ENCODE peak calls at places on chromosomes 7 and 10, in eight cellular contexts. L is coronary artery, B is cardiac muscle cell, I is MCF 10A, W is HFFc6, E is sigmoid colon, U is H9, C is foreskin keratinocyte. Y is an unnamed sample.

GRCh38 chr10:29618341-29619171 is 16.2 kb downstream of the SVIL start:
- DNase-seq in L (no peak), B (peak), I (peak), W (no peak), E (peak), U (no peak), C (no peak), Y (no peak)

GRCh38 chr7:149743481-149743880 is 29.9 kb downstream of the ZNF467 start:
- DNase-seq in L (no peak), B (peak), I (no peak), W (no peak), E (no peak), U (no peak), C (no peak), Y (no peak)

GRCh38 chr7:50661345-50662058 is 96.3 kb upstream of the DDC start:
- DNase-seq in L (peak), B (no peak), I (no peak), W (no peak), E (no peak), U (no peak), C (no peak), Y (no peak)

GRCh38 chr10:33016988-33017387 is 59.0 kb upstream of the ITGB1 start:
- DNase-seq in L (no peak), B (no peak), I (no peak), W (no peak), E (no peak), U (no peak), C (no peak), Y (no peak)

GRCh38 chr10:128536259-128536658 is 410.0 kb upstream of the MKI67 start:
- DNase-seq in L (no peak), B (no peak), I (no peak), W (no peak), E (no peak), U (no peak), C (no peak), Y (no peak)

GRCh38 chr7:37000514-37000913 is 276.2 kb upstream of the AOAH start:
- DNase-seq in L (no peak), B (no peak), I (no peak), W (no peak), E (no peak), U (no peak), C (no peak), Y (no peak)

GRCh38 chr7:81871606-81872265 is 101.9 kb upstream of the HGF start:
- DNase-seq in L (no peak), B (peak), I (no peak), W (no peak), E (no peak), U (no peak), C (no peak), Y (no peak)

GRCh38 chr10:101225846-101226361 is 3.4 kb downstream of the LBX1 start:
- DNase-seq in L (no peak), B (no peak), I (no peak), W (no peak), E (no peak), U (no peak), C (no peak), Y (no peak)

GRCh38 chr7:151114151-151115090 is 28.1 kb downstream of the AGAP3 start:
- DNase-seq in L (no peak), B (peak), I (peak), W (no peak), E (no peak), U (peak), C (peak), Y (no peak)

GRCh38 chr10:36888925-36889573 is 236.3 kb upstream of the ANKRD30A start:
- DNase-seq in L (no peak), B (peak), I (peak), W (no peak), E (no peak), U (peak), C (peak), Y (no peak)

GRCh38 chr10:78457804-78458483 is 424.3 kb downstream of the RPS24 start:
- DNase-seq in L (no peak), B (peak), I (no peak), W (peak), E (peak), U (no peak), C (no peak), Y (no peak)

GRCh38 chr7:38169862-38170261 is 8.2 kb upstream of the STARD3NL start:
- DNase-seq in L (peak), B (peak), I (peak), W (peak), E (peak), U (no peak), C (no peak), Y (no peak)

GRCh38 chr7:106347229-106347833 is 62.5 kb upstream of the NAMPT start:
- DNase-seq in L (no peak), B (no peak), I (no peak), W (no peak), E (no peak), U (no peak), C (no peak), Y (no peak)

GRCh38 chr7:23687011-23687410 is 7.0 kb downstream of the FAM221A start:
- DNase-seq in L (no peak), B (no peak), I (no peak), W (no peak), E (no peak), U (no peak), C (no peak), Y (no peak)

GRCh38 chr7:55535637-55536016 is 36.7 kb downstream of the VOPP1 start:
- DNase-seq in L (no peak), B (no peak), I (no peak), W (no peak), E (no peak), U (no peak), C (no peak), Y (no peak)

GRCh38 chr10:3516626-3517255 is 268.3 kb downstream of the KLF6 start:
- DNase-seq in L (no peak), B (no peak), I (no peak), W (no peak), E (no peak), U (no peak), C (no peak), Y (no peak)

GRCh38 chr7:43792471-43792870 is 34.0 kb downstream of the BLVRA start:
- DNase-seq in L (no peak), B (no peak), I (no peak), W (no peak), E (no peak), U (no peak), C (no peak), Y (peak)

GRCh38 chr10:92688927-92689662 is 660 bp upstream of the HHEX start:
- DNase-seq in L (peak), B (peak), I (no peak), W (no peak), E (peak), U (peak), C (no peak), Y (no peak)

GRCh38 chr10:96673318-96674099 is 46.8 kb downstream of the PIK3AP1 start:
- DNase-seq in L (no peak), B (peak), I (no peak), W (no peak), E (no peak), U (no peak), C (no peak), Y (no peak)

GRCh38 chr10:76436367-76436766 is 1004.9 kb downstream of the LRMDA start:
- DNase-seq in L (no peak), B (no peak), I (no peak), W (no peak), E (no peak), U (no peak), C (no peak), Y (no peak)

GRCh38 chr10:60846173-60846572 is 67.9 kb downstream of the CDK1 start:
- DNase-seq in L (no peak), B (peak), I (peak), W (peak), E (no peak), U (no peak), C (peak), Y (no peak)

GRCh38 chr7:94913391-94913790 is 6.0 kb downstream of the PPP1R9A start:
- DNase-seq in L (no peak), B (no peak), I (no peak), W (no peak), E (no peak), U (no peak), C (no peak), Y (no peak)

GRCh38 chr10:128400564-128400963 is 274.3 kb upstream of the MKI67 start:
- DNase-seq in L (no peak), B (no peak), I (no peak), W (no peak), E (no peak), U (no peak), C (no peak), Y (no peak)

GRCh38 chr7:35991511-35992232 is 161.4 kb upstream of the EEPD1 start:
- DNase-seq in L (no peak), B (no peak), I (no peak), W (no peak), E (no peak), U (no peak), C (no peak), Y (no peak)

GRCh38 chr10:121722665-121723064 is 124.4 kb upstream of the FGFR2 start:
- DNase-seq in L (no peak), B (no peak), I (peak), W (peak), E (no peak), U (no peak), C (peak), Y (no peak)

GRCh38 chr10:112958275-112958995 is 8.4 kb downstream of the TCF7L2 start:
- DNase-seq in L (no peak), B (peak), I (peak), W (peak), E (no peak), U (no peak), C (no peak), Y (no peak)

GRCh38 chr10:31171402-31172120 is 139.9 kb upstream of the ZNF438 start:
- DNase-seq in L (no peak), B (no peak), I (no peak), W (no peak), E (no peak), U (no peak), C (no peak), Y (no peak)

GRCh38 chr7:44720301-44720700 is 28.3 kb upstream of the ZMIZ2 start:
- DNase-seq in L (no peak), B (no peak), I (no peak), W (no peak), E (no peak), U (no peak), C (no peak), Y (no peak)

GRCh38 chr10:93138113-93138870 is 64.6 kb downstream of the CYP26A1 start:
- DNase-seq in L (no peak), B (no peak), I (peak), W (no peak), E (no peak), U (no peak), C (peak), Y (no peak)

GRCh38 chr10:43209651-43210141 is 57.2 kb downstream of the RASGEF1A start:
- DNase-seq in L (no peak), B (no peak), I (no peak), W (no peak), E (peak), U (no peak), C (no peak), Y (no peak)

GRCh38 chr10:119246862-119247549 is 39.6 kb downstream of the GRK5 start:
- DNase-seq in L (peak), B (peak), I (peak), W (peak), E (no peak), U (no peak), C (no peak), Y (no peak)

GRCh38 chr10:26046073-26046684 is 112.2 kb downstream of the MYO3A start:
- DNase-seq in L (no peak), B (no peak), I (no peak), W (no peak), E (no peak), U (no peak), C (no peak), Y (no peak)

DNA sequence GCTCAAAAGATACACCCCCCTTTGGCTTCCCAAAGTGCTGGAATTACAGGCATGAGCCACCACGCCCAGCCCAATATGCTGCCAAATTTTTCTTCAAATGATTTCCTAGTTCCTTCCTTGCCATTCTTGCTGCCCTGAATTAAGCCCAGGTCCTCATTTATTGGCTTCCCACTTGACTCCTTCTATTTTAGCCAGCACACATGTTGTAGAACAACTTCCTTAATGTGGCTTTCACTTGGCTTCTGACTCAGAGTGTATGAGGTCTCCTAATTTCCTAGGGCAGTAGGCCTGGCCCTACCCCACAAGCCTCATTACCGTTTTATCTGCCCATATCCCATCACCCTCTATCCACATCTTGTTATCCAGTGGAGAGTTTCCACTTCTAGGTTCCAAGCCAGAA is 21.8 kb upstream of the HIPK2 start:
- DNase-seq in L (no peak), B (no peak), I (no peak), W (no peak), E (no peak), U (no peak), C (no peak), Y (no peak)
- TF ChIP-seq CTCF in L (no peak), B (no peak), I (no peak), W (no peak), E (no peak), U (no peak), C (no peak), Y (no peak)

DNA sequence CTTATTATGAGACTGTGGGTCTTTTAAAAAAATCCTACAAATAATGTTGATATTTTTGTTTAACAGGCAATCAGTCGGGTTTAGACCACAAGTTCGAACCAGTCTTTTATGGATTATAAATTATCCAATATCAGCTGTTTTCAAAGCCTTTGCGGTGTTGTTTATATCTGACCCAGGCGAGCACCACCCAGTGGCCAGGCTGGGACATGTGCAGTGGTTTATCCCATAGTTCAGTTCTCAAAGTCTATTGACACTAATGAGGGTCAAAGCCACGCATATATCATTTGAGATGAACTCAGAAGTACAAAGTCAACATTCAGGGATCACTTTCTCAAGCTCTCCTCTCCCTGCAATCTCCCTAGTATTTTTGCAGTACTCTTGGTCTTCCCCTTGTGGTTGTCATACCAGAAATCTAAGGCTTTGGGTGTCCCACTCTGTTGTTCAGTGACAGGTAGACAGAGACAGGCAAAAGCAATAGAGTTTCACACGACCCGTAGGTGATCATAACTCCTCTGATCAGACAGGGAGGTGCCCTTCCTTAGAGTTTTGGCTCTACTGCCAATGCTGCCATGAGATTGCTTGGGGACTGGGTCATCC is 117.4 kb upstream of the POM121L12 start:
- DNase-seq in L (no peak), B (no peak), I (peak), W (no peak), E (no peak), U (peak), C (no peak), Y (no peak)
- TF ChIP-seq CTCF in L (no peak), B (no peak), I (peak), W (peak), E (no peak), U (peak), C (no peak), Y (no peak)

GRCh38 chr7:18874875-18875274 is 242.6 kb downstream of the TWIST1 start:
- DNase-seq in L (no peak), B (peak), I (no peak), W (no peak), E (no peak), U (no peak), C (no peak), Y (no peak)

GRCh38 chr7:18877874-18878273 is 239.6 kb downstream of the TWIST1 start:
- DNase-seq in L (no peak), B (no peak), I (no peak), W (no peak), E (no peak), U (no peak), C (no peak), Y (no peak)

GRCh38 chr7:18872344-18872743 is 245.1 kb downstream of the TWIST1 start:
- DNase-seq in L (no peak), B (no peak), I (no peak), W (no peak), E (no peak), U (no peak), C (no peak), Y (no peak)

DNA sequence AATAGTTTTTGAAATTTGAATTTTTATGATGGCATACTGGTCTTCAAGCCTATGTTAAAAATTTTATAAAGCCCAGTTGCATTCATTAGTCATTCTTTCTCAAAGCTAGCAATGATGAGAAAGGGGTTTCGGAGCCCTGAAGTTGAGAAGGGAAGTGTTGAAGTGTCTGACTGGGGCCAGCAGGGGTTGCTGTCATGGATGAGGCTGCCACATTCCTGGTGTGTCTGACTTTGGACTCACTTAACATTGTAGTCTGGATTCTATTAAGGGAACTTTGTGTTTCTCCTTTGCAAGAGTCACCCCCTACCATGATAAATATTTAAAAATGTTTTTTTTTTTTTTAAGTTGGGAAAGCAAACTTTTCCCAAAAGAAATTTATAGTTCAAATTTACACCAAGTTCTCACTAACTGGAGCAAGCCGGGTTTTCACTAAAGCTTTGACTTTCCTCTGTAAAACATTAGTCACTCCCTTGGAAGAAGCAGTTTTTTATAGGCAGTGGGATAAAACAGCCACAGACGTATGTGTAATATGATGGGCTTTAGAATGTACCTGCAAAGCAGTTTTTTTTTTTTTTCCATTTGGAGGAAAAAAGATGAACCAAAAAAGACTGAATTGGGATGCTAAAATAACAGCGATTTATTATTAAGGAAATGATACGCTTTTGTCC is 243.6 kb downstream of the TWIST1 start:
- DNase-seq in L (no peak), B (peak), I (peak), W (peak), E (no peak), U (peak), C (no peak), Y (no peak)
- TF ChIP-seq CTCF in L (no peak), B (peak), I (peak), W (peak), E (no peak), U (peak), C (peak), Y (peak)

GRCh38 chr7:116246357-116246756 is 36.0 kb downstream of the TES start:
- DNase-seq in L (no peak), B (no peak), I (no peak), W (no peak), E (no peak), U (no peak), C (no peak), Y (no peak)

GRCh38 chr7:116251675-116252074 is 41.3 kb downstream of the TES start:
- DNase-seq in L (no peak), B (no peak), I (no peak), W (no peak), E (no peak), U (no peak), C (no peak), Y (no peak)

GRCh38 chr7:116252249-116252648 is 41.9 kb downstream of the TES start:
- DNase-seq in L (no peak), B (no peak), I (no peak), W (no peak), E (no peak), U (no peak), C (no peak), Y (no peak)

GRCh38 chr7:116249969-116250553 is 39.7 kb downstream of the TES start:
- DNase-seq in L (no peak), B (peak), I (peak), W (peak), E (no peak), U (peak), C (no peak), Y (no peak)
- TF ChIP-seq CTCF in L (no peak), B (peak), I (peak), W (peak), E (peak), U (peak), C (peak), Y (peak)

DNA sequence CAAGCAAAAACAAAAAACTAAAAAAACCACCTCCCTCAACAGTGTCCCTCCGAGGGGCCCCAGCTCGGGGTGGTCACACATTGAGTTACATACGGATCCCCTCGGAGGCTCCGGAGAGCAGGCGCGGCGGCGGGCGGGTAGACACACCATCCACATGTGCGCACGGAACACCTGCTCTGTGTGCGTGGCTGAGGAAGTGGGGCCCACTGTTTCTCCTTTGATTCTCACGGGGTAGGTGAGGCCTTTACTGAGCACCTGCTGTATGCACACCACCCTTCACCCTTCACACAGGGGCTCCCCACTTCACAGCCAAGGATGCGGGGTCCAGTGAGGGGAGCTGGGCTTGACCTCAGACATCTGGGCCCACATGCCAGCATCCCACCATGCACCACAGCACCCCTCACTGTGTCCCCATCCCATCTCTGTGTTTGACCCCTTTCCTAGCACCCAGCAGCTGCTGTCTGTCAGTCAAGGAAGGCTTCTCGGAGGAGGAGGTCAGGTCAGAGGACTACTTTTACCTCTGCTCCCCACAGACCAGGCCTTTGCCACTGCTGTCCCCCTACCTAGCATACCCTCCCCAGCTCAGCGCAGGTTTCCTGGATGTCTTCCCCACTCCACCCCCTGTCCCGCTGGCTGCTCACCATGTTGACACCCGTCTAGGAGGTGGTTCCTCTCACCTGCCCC is 71.1 kb downstream of the MICALL2 start:
- DNase-seq in L (no peak), B (no peak), I (no peak), W (no peak), E (no peak), U (no peak), C (no peak), Y (no peak)
- TF ChIP-seq CTCF in L (no peak), B (no peak), I (no peak), W (no peak), E (no peak), U (no peak), C (no peak), Y (no peak)

Y was measured in osteocyte.